ENCODE peak calls at places on chromosomes 3 and 15, in five cellular contexts. N is fibroblast of the aortic adventitia, D is K562, L is foreskin fibroblast, T is mesothelial cell of epicardium. C is an unnamed sample.

GRCh38 chr15:72907733-72908132 is 124.2 kb upstream of the ADPGK start:
- DNase-seq in L (no peak), D (peak), N (peak), T (peak), C (no peak)

GRCh38 chr3:39981547-39982184 is 172.3 kb downstream of the MYRIP start:
- DNase-seq in T (no peak), D (no peak), N (peak), L (no peak), C (no peak)

GRCh38 chr3:26920579-26920978 is 298.0 kb downstream of the LRRC3B start:
- DNase-seq in L (no peak), D (no peak), N (no peak), T (no peak), C (no peak)

GRCh38 chr3:97421565-97421964 is 343.0 kb upstream of the ARL6 start:
- DNase-seq in N (no peak), L (no peak), T (no peak), D (no peak), C (no peak)

GRCh38 chr15:35630985-35631384 is 85.0 kb upstream of the DPH6 start:
- DNase-seq in D (no peak), T (no peak), L (no peak), N (no peak), C (no peak)

GRCh38 chr3:121885386-121885785 is 8.8 kb upstream of the SLC15A2 start:
- DNase-seq in T (no peak), N (peak), L (no peak), D (no peak), C (no peak)

GRCh38 chr3:18438586-18438985 is 13.4 kb upstream of the SATB1 start:
- DNase-seq in D (no peak), L (no peak), T (no peak), N (no peak), C (no peak)

GRCh38 chr3:53775834-53776251 is 70.4 kb downstream of the CHDH start:
- DNase-seq in N (no peak), T (no peak), D (no peak), L (peak), C (no peak)

GRCh38 chr3:157274644-157275137 is 114.7 kb upstream of the CCNL1 start:
- DNase-seq in L (no peak), D (no peak), T (no peak), N (peak), C (no peak)

GRCh38 chr3:64291956-64292355 is 66.7 kb upstream of the PRICKLE2 start:
- DNase-seq in L (peak), D (no peak), N (peak), T (no peak), C (peak)

GRCh38 chr15:80568298-80568697 is 126.8 kb upstream of the ABHD17C start:
- DNase-seq in T (no peak), L (peak), N (peak), D (no peak), C (no peak)

GRCh38 chr15:82647835-82648256 is 683 bp upstream of the CPEB1 start:
- DNase-seq in D (peak), L (no peak), N (no peak), T (no peak), C (no peak)

GRCh38 chr3:194310060-194310481 is 41.1 kb downstream of the CPN2 start:
- DNase-seq in N (no peak), L (no peak), D (no peak), T (no peak), C (no peak)

GRCh38 chr3:148453764-148454163 is 243.9 kb upstream of the AGTR1 start:
- DNase-seq in N (no peak), L (no peak), T (no peak), D (no peak), C (no peak)

GRCh38 chr3:179945569-179945968 is 91.2 kb downstream of the PEX5L start:
- DNase-seq in D (no peak), L (no peak), T (no peak), N (no peak), C (no peak)

DNA sequence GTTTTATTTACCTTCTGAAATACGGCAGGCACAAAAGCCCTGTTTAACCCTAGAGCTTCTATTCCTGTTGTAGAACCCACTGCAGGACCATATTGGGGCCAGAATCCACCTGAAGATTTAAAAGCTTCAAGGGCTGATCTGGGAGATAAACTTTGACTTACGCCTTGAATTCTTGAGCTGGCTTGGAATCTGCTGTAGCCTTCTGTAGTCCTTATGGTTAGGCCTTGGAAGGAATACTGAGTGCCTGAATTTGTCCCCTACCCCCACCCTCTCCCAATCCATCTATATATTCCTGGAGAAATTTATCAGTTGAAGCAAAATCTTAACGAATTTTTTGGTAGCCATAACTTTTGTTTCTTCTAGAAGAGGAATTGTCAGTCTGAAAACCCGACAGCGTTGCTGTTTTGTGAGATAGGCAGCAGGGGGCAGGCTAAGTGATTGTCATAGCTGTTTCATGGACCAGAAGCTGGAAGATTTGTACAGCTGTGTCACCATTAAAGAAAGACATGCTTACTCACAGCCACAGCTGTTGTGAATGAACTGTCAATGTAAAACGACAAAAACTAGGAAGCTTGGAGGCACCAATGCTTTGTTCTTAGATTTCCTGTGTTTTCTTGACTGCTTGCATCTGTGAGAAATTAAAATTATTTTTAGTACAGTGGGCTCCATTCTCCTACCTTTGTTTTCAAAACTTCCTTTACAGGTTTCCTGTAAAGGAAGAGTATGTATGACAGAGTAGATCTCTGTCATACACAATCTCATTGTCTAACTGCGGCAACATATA is 12.8 kb downstream of the LXN start:
- DNase-seq in N (peak), L (peak), D (peak), T (peak), C (no peak)
- TF ChIP-seq CTCF in N (peak), L (peak), D (peak), T (peak), C (peak)

GRCh38 chr3:41450416-41451231 is 251.3 kb downstream of the CTNNB1 start:
- DNase-seq in T (no peak), N (no peak), L (no peak), D (no peak), C (no peak)
- TF ChIP-seq CTCF in T (no peak), N (peak), L (peak), D (no peak), C (no peak)

GRCh38 chr3:170852307-170852706 is 17.7 kb downstream of the RPL22L1 start:
- DNase-seq in T (no peak), N (no peak), D (no peak), L (no peak), C (no peak)

GRCh38 chr3:170844377-170844776 is 25.6 kb downstream of the RPL22L1 start:
- DNase-seq in N (no peak), L (no peak), D (no peak), T (no peak), C (no peak)

GRCh38 chr3:170848294-170848917 is 21.6 kb downstream of the RPL22L1 start:
- DNase-seq in T (no peak), N (peak), D (no peak), L (no peak), C (no peak)
- TF ChIP-seq CTCF in T (no peak), N (peak), D (peak), L (peak), C (peak)

DNA sequence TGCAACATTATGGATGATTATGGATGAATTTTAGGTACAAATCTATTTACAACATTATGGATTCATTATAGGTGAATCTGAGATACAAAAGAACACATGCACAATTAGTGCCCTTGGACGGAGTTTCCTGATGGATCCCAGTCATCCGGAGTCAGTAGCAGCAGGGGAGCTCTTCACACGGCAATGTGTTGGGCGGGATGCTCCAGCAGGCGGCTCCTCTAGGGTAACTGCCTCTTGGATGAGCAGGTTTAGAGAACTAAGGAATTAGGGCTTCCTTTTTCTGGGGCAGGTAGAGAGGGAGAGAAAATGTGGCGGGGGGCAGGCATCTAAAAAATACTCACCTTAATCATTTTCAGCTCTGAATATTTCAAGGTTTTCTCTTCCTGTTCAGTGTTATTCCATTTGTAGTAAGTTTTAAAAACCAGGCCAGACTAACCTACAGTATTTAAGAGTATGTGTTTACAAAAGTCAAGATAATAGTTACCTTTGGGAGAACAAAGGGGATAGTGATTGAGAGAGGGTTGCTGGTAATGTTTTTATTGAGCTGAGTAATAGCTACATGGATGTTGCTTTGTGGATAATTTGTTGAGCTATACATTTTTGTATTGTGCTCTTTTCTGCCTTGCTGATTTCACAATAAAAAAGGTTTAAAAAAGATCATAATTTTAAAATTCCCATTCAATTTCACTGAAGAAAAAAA is 27.4 kb upstream of the GOLM2 start:
- DNase-seq in T (no peak), N (no peak), L (no peak), D (peak), C (no peak)
- TF ChIP-seq CTCF in T (no peak), N (no peak), L (no peak), D (peak), C (no peak)

DNA sequence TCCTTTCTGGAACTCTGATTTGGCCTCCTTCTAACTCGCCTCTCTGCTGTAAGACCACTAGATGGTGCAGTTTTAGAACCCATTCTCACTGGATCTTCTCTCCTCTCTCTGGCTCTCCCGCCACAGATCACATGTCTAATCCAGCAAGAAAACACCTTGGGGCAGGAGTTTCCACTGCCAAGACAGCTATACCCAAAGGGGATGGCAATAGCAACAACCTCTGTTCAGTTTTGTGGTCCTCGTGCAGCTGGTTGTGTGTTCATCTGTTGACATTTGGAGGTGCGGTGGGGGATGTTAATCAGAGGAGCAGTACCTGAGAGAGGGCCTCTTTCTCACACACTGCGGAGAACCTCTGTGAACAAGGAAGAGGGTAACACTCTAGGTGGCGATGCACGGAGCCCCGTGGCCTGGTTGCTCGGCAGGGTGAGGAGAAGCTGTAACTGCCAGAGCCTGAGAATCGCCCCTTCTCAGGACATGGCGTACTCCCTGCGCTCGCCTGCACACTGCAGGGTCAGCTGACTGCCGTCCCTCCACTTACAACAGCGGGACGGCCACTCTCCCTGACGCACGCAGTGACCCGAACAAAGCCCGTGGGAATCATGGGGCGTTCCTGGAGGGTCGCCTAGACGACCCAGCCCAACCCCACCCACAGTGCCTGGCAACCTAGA is at the start of gene TEX55:
- DNase-seq in T (no peak), L (peak), N (peak), D (peak), C (peak)
- TF ChIP-seq CTCF in T (no peak), L (peak), N (peak), D (peak), C (peak)

GRCh38 chr15:78100886-78101285 is 8.5 kb downstream of the SH2D7 start:
- DNase-seq in D (no peak), N (no peak), L (no peak), T (no peak), C (no peak)
- TF ChIP-seq CTCF in D (no peak), N (no peak), L (no peak), T (no peak), C (no peak)